ENCODE peak calls at places on chromosomes 12 and 14, in five cellular contexts. U, O, G, K and S are unnamed samples.

GRCh38 chr14:80419339-80419738 is 208.0 kb upstream of the DIO2 start:
- DNase-seq in O (no peak), G (peak), U (no peak), K (no peak), S (no peak)

GRCh38 chr12:119180380-119181040 is 1.8 kb downstream of the HSPB8 start:
- DNase-seq in K (peak), U (no peak), O (no peak), G (peak), S (peak)

GRCh38 chr12:126895946-126896520 is 1370.9 kb upstream of the TMEM132C start:
- DNase-seq in U (no peak), O (no peak), K (no peak), G (no peak), S (no peak)

GRCh38 chr12:124318336-124319020 is 23.6 kb downstream of the RFLNA start:
- DNase-seq in K (no peak), G (no peak), O (no peak), U (no peak), S (no peak)

GRCh38 chr12:90801776-90802175 is 153.2 kb downstream of the CCER1 start:
- DNase-seq in K (no peak), U (no peak), G (no peak), O (no peak), S (no peak)

GRCh38 chr12:11877869-11878780 is 192.6 kb upstream of the BCL2L14 start:
- DNase-seq in K (no peak), G (peak), U (no peak), O (no peak), S (peak)

GRCh38 chr14:20413785-20414117 is 450 bp upstream of the TEP1 start:
- DNase-seq in O (no peak), U (no peak), K (no peak), G (no peak), S (peak)

GRCh38 chr12:124027753-124028559 is 54.9 kb downstream of the ZNF664 start:
- DNase-seq in K (no peak), U (no peak), G (no peak), O (no peak), S (no peak)

GRCh38 chr14:56814468-56815074 is 4.3 kb upstream of the OTX2 start:
- DNase-seq in O (no peak), K (no peak), U (no peak), G (no peak), S (no peak)

GRCh38 chr12:6058481-6059161 is 65.8 kb downstream of the VWF start:
- DNase-seq in G (no peak), K (no peak), O (no peak), U (no peak), S (no peak)

GRCh38 chr12:127268121-127268520 is 998.8 kb upstream of the TMEM132C start:
- DNase-seq in U (no peak), G (no peak), O (no peak), K (no peak), S (no peak)

GRCh38 chr12:72272731-72273498 is 745 bp downstream of the TRHDE start:
- DNase-seq in K (peak), U (no peak), G (no peak), O (no peak), S (peak)

GRCh38 chr12:168763-169525 is 45.0 kb downstream of the SLC6A12 start:
- DNase-seq in O (no peak), K (no peak), U (no peak), G (no peak), S (no peak)

GRCh38 chr14:100107236-100107635 is 42.0 kb downstream of the EVL start:
- DNase-seq in K (no peak), U (no peak), G (no peak), O (no peak), S (no peak)

GRCh38 chr12:108478611-108479010 is 36.5 kb upstream of the FICD start:
- DNase-seq in O (no peak), K (no peak), G (no peak), U (no peak), S (no peak)

GRCh38 chr12:51011960-51012359 is 14.2 kb downstream of the SLC11A2 start:
- DNase-seq in G (no peak), K (no peak), U (no peak), O (no peak), S (peak)

GRCh38 chr12:53300187-53300586 is 692 bp downstream of the MYG1 start:
- DNase-seq in U (no peak), K (no peak), O (no peak), G (no peak), S (no peak)

GRCh38 chr12:123990512-123990911 is 17.5 kb downstream of the ZNF664 start:
- DNase-seq in G (no peak), K (no peak), U (no peak), O (no peak), S (no peak)

GRCh38 chr14:90630407-90630806 is 185.8 kb downstream of the TTC7B start:
- DNase-seq in G (no peak), U (no peak), O (no peak), K (no peak), S (peak)

GRCh38 chr14:24339284-24340151 is at the start of gene RIPK3:
- DNase-seq in O (no peak), K (peak), G (peak), U (peak), S (peak)

GRCh38 chr12:46160081-46160980 is 108.5 kb downstream of the SLC38A1 start:
- DNase-seq in U (no peak), K (no peak), G (no peak), O (no peak), S (no peak)

GRCh38 chr14:34718750-34719304 is 4.4 kb upstream of the CFL2 start:
- DNase-seq in O (no peak), G (no peak), U (no peak), K (no peak), S (no peak)

GRCh38 chr12:43988838-43989560 is 153.1 kb downstream of the TMEM117 start:
- DNase-seq in K (no peak), G (no peak), U (peak), O (no peak), S (no peak)

GRCh38 chr14:89165189-89165809 is 251.7 kb downstream of the FOXN3 start:
- DNase-seq in K (no peak), G (no peak), U (peak), O (no peak), S (no peak)

GRCh38 chr12:2383276-2384028 is 330.7 kb downstream of the CACNA1C start:
- DNase-seq in K (no peak), O (no peak), G (no peak), U (no peak), S (peak)

GRCh38 chr14:74414380-74414779 is 11.6 kb downstream of the SYNDIG1L start:
- DNase-seq in G (no peak), K (no peak), U (no peak), O (no peak), S (no peak)

GRCh38 chr14:74417201-74417600 is 8.8 kb downstream of the SYNDIG1L start:
- DNase-seq in O (no peak), K (no peak), G (no peak), U (no peak), S (no peak)

GRCh38 chr14:74412753-74413152 is 13.3 kb downstream of the SYNDIG1L start:
- DNase-seq in K (no peak), G (no peak), O (no peak), U (no peak), S (no peak)

GRCh38 chr14:74413622-74414021 is 12.4 kb downstream of the SYNDIG1L start:
- DNase-seq in U (no peak), K (no peak), O (no peak), G (no peak), S (no peak)

DNA sequence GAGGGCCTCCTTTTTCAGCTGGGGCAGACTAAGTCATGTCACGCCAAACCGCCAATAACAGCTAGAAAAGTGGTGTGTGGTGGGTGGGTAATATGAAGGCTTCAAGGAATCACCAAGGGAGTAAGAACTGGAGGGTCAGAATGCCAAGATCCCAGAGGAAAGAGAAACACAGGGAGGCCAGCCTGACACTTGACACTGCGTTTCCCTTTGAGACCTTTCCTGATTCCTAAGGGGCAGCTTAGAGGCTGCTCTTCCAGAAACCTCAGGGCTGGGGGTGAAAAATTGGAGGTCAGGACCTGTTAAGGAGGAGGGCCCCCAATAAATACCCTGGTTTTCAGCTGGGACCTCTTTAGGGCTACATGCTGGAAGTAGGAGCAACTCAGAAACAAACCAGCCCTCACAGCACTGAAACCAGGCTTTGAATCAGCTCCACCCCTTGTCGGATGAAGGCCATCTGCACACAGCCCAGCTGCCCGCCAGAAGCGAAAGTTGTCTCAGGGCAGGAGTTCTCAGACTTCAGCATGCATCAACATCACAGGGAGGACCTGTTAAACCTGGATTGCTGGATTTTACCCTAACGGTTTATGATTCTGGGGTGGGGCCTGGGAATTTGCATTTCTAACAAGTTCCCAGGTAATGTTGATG is 11.1 kb downstream of the SYNDIG1L start:
- DNase-seq in G (no peak), U (no peak), K (no peak), O (no peak), S (no peak)
- TF ChIP-seq POLR2AphosphoS5 in G (no peak), U (no peak), K (no peak), O (no peak), S (no peak)

GRCh38 chr12:121036810-121037326 is 2.2 kb downstream of the OASL start:
- DNase-seq in K (no peak), U (no peak), G (no peak), O (no peak), S (no peak)

GRCh38 chr12:121033625-121034349 is 5.3 kb downstream of the OASL start:
- DNase-seq in O (peak), G (peak), K (no peak), U (peak), S (peak)

GRCh38 chr12:121030576-121031212 is 8.4 kb downstream of the OASL start:
- DNase-seq in K (no peak), U (no peak), G (no peak), O (no peak), S (no peak)

GRCh38 chr12:121038861-121039654 is at the start of gene OASL:
- DNase-seq in K (peak), O (no peak), U (peak), G (peak), S (no peak)

DNA sequence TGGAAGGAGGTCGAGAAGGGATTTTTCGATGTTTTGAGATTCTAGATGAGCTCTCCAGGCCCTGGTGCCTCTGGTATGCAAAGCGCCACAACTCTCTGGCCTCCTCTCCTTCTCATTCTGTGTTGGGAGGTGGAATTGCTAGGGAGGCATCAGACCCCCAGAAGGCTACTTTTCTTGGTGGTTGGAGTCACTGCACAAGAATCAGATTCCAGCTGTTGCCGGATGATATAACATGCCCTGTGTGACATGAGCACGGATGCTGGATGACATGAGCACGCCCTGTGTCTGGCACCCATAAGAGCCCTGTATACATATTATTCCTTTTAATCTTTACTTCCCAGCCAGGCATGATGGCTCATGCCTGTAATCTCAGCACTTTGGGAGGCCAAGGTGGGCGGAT is 4.1 kb downstream of the OASL start:
- DNase-seq in O (no peak), U (no peak), K (no peak), G (no peak), S (no peak)
- H3K4me3 ChIP-seq in O (no peak), U (no peak), K (no peak), G (no peak), S (no peak)

GRCh38 chr12:82648510-82648909 is 38.2 kb upstream of the TMTC2 start:
- DNase-seq in K (no peak), O (no peak), U (no peak), G (no peak), S (no peak)

GRCh38 chr12:82650627-82651337 is 35.9 kb upstream of the TMTC2 start:
- DNase-seq in G (peak), O (peak), U (peak), K (no peak), S (peak)

GRCh38 chr12:82647853-82648252 is 38.9 kb upstream of the TMTC2 start:
- DNase-seq in G (no peak), O (no peak), U (no peak), K (no peak), S (no peak)

GRCh38 chr12:82652071-82652470 is 34.6 kb upstream of the TMTC2 start:
- DNase-seq in U (no peak), K (no peak), O (no peak), G (no peak), S (no peak)

GRCh38 chr12:82651489-82651888 is 35.2 kb upstream of the TMTC2 start:
- DNase-seq in K (no peak), U (no peak), O (peak), G (no peak), S (no peak)
- TF ChIP-seq POLR2A in K (no peak), U (no peak), O (no peak), G (no peak), S (no peak)

DNA sequence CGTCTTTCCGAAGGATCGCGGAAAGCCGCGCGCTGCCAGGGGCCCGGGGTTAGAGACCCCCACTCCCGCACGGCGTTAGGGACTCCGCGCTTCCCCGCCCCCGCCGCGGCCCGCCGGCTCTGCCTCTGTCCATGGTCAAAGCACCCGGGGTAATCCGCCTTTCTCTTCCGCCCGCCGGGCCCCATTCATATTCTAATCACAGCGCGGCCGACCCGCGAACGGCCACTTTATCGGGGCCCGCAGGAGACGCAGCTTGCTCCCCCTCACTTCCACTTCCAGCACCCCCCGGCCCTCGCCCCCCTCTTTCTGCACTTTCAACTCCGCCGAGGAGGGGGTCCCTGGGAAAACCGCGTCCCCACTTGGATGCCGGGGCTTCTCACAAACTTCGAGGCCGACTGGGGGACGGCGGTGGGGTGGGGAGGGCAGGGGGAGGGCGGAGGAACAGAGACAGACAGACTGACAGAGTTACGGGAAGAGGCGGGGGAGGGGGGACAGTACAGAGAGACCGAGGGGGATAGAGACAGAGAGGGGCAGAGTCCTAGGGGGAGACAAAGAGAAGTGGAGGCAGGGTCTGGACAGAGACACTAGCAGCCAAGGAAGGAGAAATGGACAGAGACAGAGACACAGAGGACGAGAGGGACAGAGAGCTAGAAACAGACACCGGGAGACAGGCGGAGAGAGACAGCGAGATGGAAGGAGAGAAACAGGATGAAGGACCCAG is 1.1 kb upstream of the RFX4 start:
- DNase-seq in K (no peak), O (no peak), G (no peak), U (no peak), S (peak)
- TF ChIP-seq POLR2AphosphoS5 in K (no peak), O (no peak), G (no peak), U (no peak), S (no peak)

GRCh38 chr14:105646175-105646574 is 119.8 kb downstream of the TMEM121 start:
- DNase-seq in G (no peak), K (peak), O (no peak), U (no peak), S (peak)

GRCh38 chr14:105647784-105648608 is 121.6 kb downstream of the TMEM121 start:
- DNase-seq in U (no peak), G (no peak), O (no peak), K (peak), S (peak)
- H3K4me3 ChIP-seq in U (no peak), G (no peak), O (no peak), K (peak), S (no peak)